ENCODE peak calls at places on chromosomes 6 and 20, in nine cellular contexts. One of them, this sample, is unnamed.

GRCh38 chr20:47760686-47761477 is 24.4 kb downstream of the SULF2 start:
- DNase-seq in COR-L47: no peak
- DNase-seq in NCI-H1105: no peak
- DNase-seq in stimulated activated CD4-positive, alpha-beta T cell treated with anti-CD3 and anti-CD28 coated beads, Interleukin-4, amount 100 ng/mL, for 24 hours: no peak
- DNase-seq in activated gamma-delta T cell treated with Interleukin-2 at 50 U/mL for 16 hours: no peak
- DNase-seq in cardiac fibroblast: no peak
- DNase-seq in kidney glomerular epithelial cell: no peak
- DNase-seq in pulmonary artery endothelial cell: no peak
- DNase-seq in A172: no peak
- DNase-seq in this sample: no peak

GRCh38 chr20:40797425-40797824 is 108.4 kb upstream of the MAFB start:
- DNase-seq in A172: peak
- DNase-seq in activated gamma-delta T cell treated with Interleukin-2 at 50 U/mL for 16 hours: no peak
- DNase-seq in stimulated activated CD4-positive, alpha-beta T cell treated with anti-CD3 and anti-CD28 coated beads, Interleukin-4, amount 100 ng/mL, for 24 hours: no peak
- DNase-seq in NCI-H1105: no peak
- DNase-seq in cardiac fibroblast: peak
- DNase-seq in kidney glomerular epithelial cell: no peak
- DNase-seq in pulmonary artery endothelial cell: no peak
- DNase-seq in COR-L47: peak
- DNase-seq in this sample: no peak

GRCh38 chr20:48691523-48691922 is 136.3 kb downstream of the PREX1 start:
- DNase-seq in cardiac fibroblast: no peak
- DNase-seq in COR-L47: no peak
- DNase-seq in pulmonary artery endothelial cell: no peak
- DNase-seq in A172: no peak
- DNase-seq in NCI-H1105: peak
- DNase-seq in kidney glomerular epithelial cell: no peak
- DNase-seq in activated gamma-delta T cell treated with Interleukin-2 at 50 U/mL for 16 hours: no peak
- DNase-seq in stimulated activated CD4-positive, alpha-beta T cell treated with anti-CD3 and anti-CD28 coated beads, Interleukin-4, amount 100 ng/mL, for 24 hours: no peak
- DNase-seq in this sample: no peak

GRCh38 chr6:164169355-164169754 is 754.8 kb downstream of the QKI start:
- DNase-seq in pulmonary artery endothelial cell: no peak
- DNase-seq in stimulated activated CD4-positive, alpha-beta T cell treated with anti-CD3 and anti-CD28 coated beads, Interleukin-4, amount 100 ng/mL, for 24 hours: no peak
- DNase-seq in activated gamma-delta T cell treated with Interleukin-2 at 50 U/mL for 16 hours: no peak
- DNase-seq in kidney glomerular epithelial cell: no peak
- DNase-seq in cardiac fibroblast: no peak
- DNase-seq in COR-L47: no peak
- DNase-seq in A172: no peak
- DNase-seq in NCI-H1105: no peak
- DNase-seq in this sample: no peak

GRCh38 chr20:5513975-5514516 is 197.3 kb upstream of the PROKR2 start:
- DNase-seq in COR-L47: no peak
- DNase-seq in activated gamma-delta T cell treated with Interleukin-2 at 50 U/mL for 16 hours: no peak
- DNase-seq in kidney glomerular epithelial cell: no peak
- DNase-seq in pulmonary artery endothelial cell: no peak
- DNase-seq in NCI-H1105: no peak
- DNase-seq in A172: peak
- DNase-seq in stimulated activated CD4-positive, alpha-beta T cell treated with anti-CD3 and anti-CD28 coated beads, Interleukin-4, amount 100 ng/mL, for 24 hours: no peak
- DNase-seq in cardiac fibroblast: peak
- DNase-seq in this sample: no peak

GRCh38 chr6:14796974-14797762 is 448.7 kb upstream of the JARID2 start:
- DNase-seq in cardiac fibroblast: peak
- DNase-seq in NCI-H1105: no peak
- DNase-seq in kidney glomerular epithelial cell: no peak
- DNase-seq in pulmonary artery endothelial cell: no peak
- DNase-seq in COR-L47: no peak
- DNase-seq in A172: no peak
- DNase-seq in stimulated activated CD4-positive, alpha-beta T cell treated with anti-CD3 and anti-CD28 coated beads, Interleukin-4, amount 100 ng/mL, for 24 hours: no peak
- DNase-seq in activated gamma-delta T cell treated with Interleukin-2 at 50 U/mL for 16 hours: no peak
- DNase-seq in this sample: no peak

GRCh38 chr20:37386505-37387201 is 40.7 kb downstream of the SRC start:
- DNase-seq in stimulated activated CD4-positive, alpha-beta T cell treated with anti-CD3 and anti-CD28 coated beads, Interleukin-4, amount 100 ng/mL, for 24 hours: no peak
- DNase-seq in NCI-H1105: no peak
- DNase-seq in activated gamma-delta T cell treated with Interleukin-2 at 50 U/mL for 16 hours: no peak
- DNase-seq in COR-L47: no peak
- DNase-seq in cardiac fibroblast: no peak
- DNase-seq in pulmonary artery endothelial cell: no peak
- DNase-seq in kidney glomerular epithelial cell: no peak
- DNase-seq in A172: no peak
- DNase-seq in this sample: no peak

GRCh38 chr20:58987790-58988564 is 6.9 kb downstream of the NELFCD start:
- DNase-seq in COR-L47: no peak
- DNase-seq in pulmonary artery endothelial cell: no peak
- DNase-seq in A172: no peak
- DNase-seq in activated gamma-delta T cell treated with Interleukin-2 at 50 U/mL for 16 hours: no peak
- DNase-seq in stimulated activated CD4-positive, alpha-beta T cell treated with anti-CD3 and anti-CD28 coated beads, Interleukin-4, amount 100 ng/mL, for 24 hours: no peak
- DNase-seq in NCI-H1105: no peak
- DNase-seq in kidney glomerular epithelial cell: no peak
- DNase-seq in cardiac fibroblast: no peak
- DNase-seq in this sample: no peak

GRCh38 chr6:43715056-43715788 is 27.6 kb upstream of the MRPS18A start:
- DNase-seq in COR-L47: no peak
- DNase-seq in cardiac fibroblast: no peak
- DNase-seq in kidney glomerular epithelial cell: no peak
- DNase-seq in activated gamma-delta T cell treated with Interleukin-2 at 50 U/mL for 16 hours: no peak
- DNase-seq in A172: no peak
- DNase-seq in NCI-H1105: no peak
- DNase-seq in pulmonary artery endothelial cell: no peak
- DNase-seq in stimulated activated CD4-positive, alpha-beta T cell treated with anti-CD3 and anti-CD28 coated beads, Interleukin-4, amount 100 ng/mL, for 24 hours: no peak
- DNase-seq in this sample: no peak

GRCh38 chr6:90035047-90035678 is 140.9 kb downstream of the GJA10 start:
- DNase-seq in A172: no peak
- DNase-seq in cardiac fibroblast: no peak
- DNase-seq in pulmonary artery endothelial cell: no peak
- DNase-seq in activated gamma-delta T cell treated with Interleukin-2 at 50 U/mL for 16 hours: no peak
- DNase-seq in NCI-H1105: no peak
- DNase-seq in stimulated activated CD4-positive, alpha-beta T cell treated with anti-CD3 and anti-CD28 coated beads, Interleukin-4, amount 100 ng/mL, for 24 hours: no peak
- DNase-seq in COR-L47: no peak
- DNase-seq in kidney glomerular epithelial cell: no peak
- DNase-seq in this sample: no peak